ENCODE peak calls at places on chromosomes 5 and 9, in eight cellular contexts. M is prostate gland, D is GM12878, G is ovary, S is heart left ventricle, J is A549, L is IMR-90, P is spleen. R is an unnamed sample.

GRCh38 chr5:142360607-142361120 is 35.8 kb upstream of the SPRY4 start:
- DNase-seq in M (no peak), D (no peak), G (no peak), S (no peak), J (peak; percentile 59), L (peak; percentile 71), P (no peak), R (no peak)

GRCh38 chr9:111362526-111362925 is 32.5 kb upstream of the OR2K2 start:
- DNase-seq in M (no peak), D (no peak), G (no peak), S (no peak), J (no peak), L (no peak), P (no peak), R (no peak)

GRCh38 chr9:20356392-20357206 is 265.7 kb downstream of the MLLT3 start:
- DNase-seq in M (peak; percentile 78), D (peak; percentile 36), G (peak; percentile 58), S (peak; percentile 62), J (peak; percentile 83), L (peak; percentile 86), P (no peak), R (peak; percentile 59)

GRCh38 chr5:75734913-75735789 is 17.9 kb upstream of the POC5 start:
- DNase-seq in M (peak; percentile 28), D (peak; percentile 5), G (no peak), S (peak; percentile 22), J (peak; percentile 57), L (peak; percentile 4), P (no peak), R (peak; percentile 6)

GRCh38 chr9:97811534-97812246 is 41.3 kb upstream of the FOXE1 start:
- DNase-seq in M (no peak), D (no peak), G (no peak), S (no peak), J (no peak), L (peak; percentile 63), P (no peak), R (no peak)

GRCh38 chr5:74251106-74252032 is 389.2 kb downstream of the ENC1 start:
- DNase-seq in M (peak; percentile 59), D (no peak), G (peak; percentile 43), S (peak; percentile 25), J (peak; percentile 57), L (peak; percentile 96), P (no peak), R (no peak)

GRCh38 chr9:93041108-93041802 is 17.2 kb upstream of the SUSD3 start:
- DNase-seq in M (no peak), D (no peak), G (no peak), S (no peak), J (peak; percentile 59), L (no peak), P (no peak), R (peak; percentile 14)

GRCh38 chr5:113489299-113489698 is 1.0 kb upstream of the MCC start:
- DNase-seq in M (peak; percentile 71), D (no peak), G (no peak), S (no peak), J (peak; percentile 20), L (peak; percentile 99), P (no peak), R (no peak)

GRCh38 chr5:56290378-56291057 is 57.4 kb upstream of the ANKRD55 start:
- DNase-seq in M (no peak), D (no peak), G (no peak), S (no peak), J (no peak), L (no peak), P (no peak), R (no peak)

GRCh38 chr5:138676556-138677193 is 76.5 kb upstream of the CTNNA1 start:
- DNase-seq in M (no peak), D (no peak), G (no peak), S (no peak), J (peak; percentile 35), L (no peak), P (no peak), R (no peak)

GRCh38 chr9:114400219-114400618 is 12.4 kb upstream of the AKNA start:
- DNase-seq in M (no peak), D (no peak), G (no peak), S (no peak), J (no peak), L (no peak), P (no peak), R (no peak)

GRCh38 chr5:173627271-173627670 is 10.8 kb upstream of the BOD1 start:
- DNase-seq in M (no peak), D (no peak), G (no peak), S (no peak), J (no peak), L (no peak), P (no peak), R (no peak)

GRCh38 chr9:131404987-131405386 is 11.1 kb downstream of the PRRC2B start:
- DNase-seq in M (no peak), D (no peak), G (no peak), S (no peak), J (no peak), L (no peak), P (no peak), R (no peak)

GRCh38 chr5:127425037-127425436 is 92.4 kb upstream of the PRRC1 start:
- DNase-seq in M (no peak), D (no peak), G (no peak), S (no peak), J (no peak), L (no peak), P (no peak), R (no peak)

GRCh38 chr5:166671818-166672217 is 1619.6 kb upstream of the WWC1 start:
- DNase-seq in M (no peak), D (no peak), G (no peak), S (no peak), J (no peak), L (no peak), P (no peak), R (no peak)

GRCh38 chr5:423233-423565 is 19.8 kb upstream of the EXOC3 start:
- DNase-seq in M (no peak), D (no peak), G (no peak), S (no peak), J (no peak), L (no peak), P (peak; percentile 66), R (no peak)

GRCh38 chr5:425714-426113 is 17.3 kb upstream of the EXOC3 start:
- DNase-seq in M (no peak), D (no peak), G (no peak), S (no peak), J (peak; percentile 47), L (no peak), P (no peak), R (peak; percentile 14)

GRCh38 chr5:423626-424258 is 19.2 kb upstream of the EXOC3 start:
- DNase-seq in M (no peak), D (no peak), G (no peak), S (no peak), J (no peak), L (no peak), P (no peak), R (peak; percentile 21)

GRCh38 chr5:422323-423232 is 20.4 kb upstream of the EXOC3 start:
- DNase-seq in M (no peak), D (no peak), G (no peak), S (no peak), J (no peak), L (no peak), P (no peak), R (no peak)

GRCh38 chr5:424259-425110 is 18.5 kb upstream of the EXOC3 start:
- DNase-seq in M (no peak), D (peak; percentile 82), G (no peak), S (no peak), J (no peak), L (peak; percentile 31), P (peak; percentile 74), R (no peak)
- TF ChIP-seq POLR2A in M (no peak), D (peak; percentile 63), G (no peak), S (no peak), J (no peak), L (no peak), P (no peak), R (no peak)

DNA sequence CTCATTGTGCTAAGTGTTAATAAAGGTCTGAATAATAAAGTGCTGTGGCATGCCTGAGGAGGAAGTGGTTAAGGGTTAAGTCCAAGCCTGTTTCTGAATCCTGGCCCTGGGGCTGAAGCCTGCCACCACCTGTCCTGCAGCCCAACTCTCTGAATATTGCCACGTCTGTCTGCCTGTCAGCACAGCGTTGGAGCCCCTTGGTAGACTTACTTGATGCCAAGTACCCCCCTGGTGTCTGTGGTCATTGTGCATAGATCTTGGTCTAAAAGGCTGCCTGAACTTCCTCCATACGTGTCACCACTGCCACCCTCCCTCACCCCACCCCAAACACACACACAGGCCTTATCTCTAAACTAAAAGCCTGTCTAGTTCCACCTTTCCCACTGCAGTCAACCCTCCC is 35.4 kb upstream of the SLC2A8 start:
- DNase-seq in M (no peak), D (peak; percentile 15), G (no peak), S (no peak), J (no peak), L (no peak), P (no peak), R (no peak)
- TF ChIP-seq POLR2A in M (no peak), D (no peak), G (no peak), S (no peak), J (no peak), L (no peak), P (no peak), R (no peak)

DNA sequence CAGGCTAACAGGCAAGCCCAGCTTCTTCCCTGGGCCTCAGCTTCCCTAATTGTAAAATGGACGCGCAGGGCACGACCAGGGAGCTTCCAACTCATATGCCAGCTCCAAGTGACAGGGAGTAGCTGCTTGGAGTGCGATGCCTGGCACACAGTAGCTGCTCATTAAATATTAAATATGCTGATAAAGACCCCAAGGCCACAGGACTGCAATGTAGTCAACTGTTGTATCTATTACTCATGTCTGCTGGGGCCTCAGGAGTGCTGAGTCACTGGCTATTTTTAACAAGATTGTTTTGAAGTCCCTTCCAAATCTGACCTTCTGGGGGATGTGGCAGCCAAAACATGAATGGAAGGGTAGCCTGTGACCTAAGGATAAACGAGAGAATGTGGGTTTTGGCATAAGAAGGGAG is 17.7 kb downstream of the TNIP1 start:
- DNase-seq in M (no peak), D (no peak), G (peak; percentile 61), S (peak; percentile 57), J (peak; percentile 76), L (peak; percentile 87), P (peak; percentile 54), R (peak; percentile 68)
- TF ChIP-seq POLR2A in M (no peak), D (no peak), G (no peak), S (no peak), J (no peak), L (no peak), P (no peak), R (no peak)

GRCh38 chr5:1118738-1119137 is 6.9 kb upstream of the SLC12A7 start:
- DNase-seq in M (peak; percentile 62), D (no peak), G (peak; percentile 68), S (no peak), J (no peak), L (no peak), P (no peak), R (peak; percentile 25)

GRCh38 chr5:1118231-1118698 is 6.4 kb upstream of the SLC12A7 start:
- DNase-seq in M (no peak), D (no peak), G (peak; percentile 86), S (no peak), J (no peak), L (peak; percentile 11), P (no peak), R (no peak)

GRCh38 chr5:1121101-1121500 is 9.2 kb upstream of the SLC12A7 start:
- DNase-seq in M (no peak), D (no peak), G (no peak), S (no peak), J (no peak), L (no peak), P (no peak), R (no peak)

GRCh38 chr5:1120236-1120999 is 8.6 kb upstream of the SLC12A7 start:
- DNase-seq in M (no peak), D (no peak), G (no peak), S (no peak), J (no peak), L (no peak), P (no peak), R (no peak)

GRCh38 chr5:1119312-1119831 is 7.5 kb upstream of the SLC12A7 start:
- DNase-seq in M (no peak), D (no peak), G (no peak), S (no peak), J (no peak), L (no peak), P (no peak), R (no peak)
- TF ChIP-seq POLR2A in M (no peak), D (no peak), G (no peak), S (no peak), J (no peak), L (no peak), P (no peak), R (no peak)